ENCODE peak calls at places on chromosome 13, in nine cellular contexts. T is tibial nerve; A is CD4-positive, alpha-beta memory T cell; B is mesenchymal stem cell; G is AG04450; M is GM12878; Q is transverse colon; R is CD8-positive, alpha-beta T cell; J is A549. Y is an unnamed sample. For H3K9me3, the result is how much of the 10 kb centered on the place peaks cover.

GRCh38 chr13:79393564-79394249 is 12.3 kb downstream of the RBM26 start:
- DNase-seq in T (peak), A (peak), B (no peak), G (no peak), M (no peak), Q (peak), R (peak), J (no peak), Y (no peak)

GRCh38 chr13:75715598-75716523 is 79.7 kb downstream of the LMO7 start:
- DNase-seq in T (no peak), A (no peak), B (peak), G (no peak), M (peak), Q (no peak), R (no peak), J (no peak), Y (no peak)

GRCh38 chr13:46683879-46684278 is 113.1 kb downstream of the ESD start:
- DNase-seq in T (no peak), A (no peak), B (peak), G (no peak), M (no peak), Q (no peak), R (no peak), J (no peak), Y (no peak)

GRCh38 chr13:112791662-112792440 is 102.0 kb downstream of the ATP11A start:
- DNase-seq in T (no peak), A (no peak), B (no peak), G (no peak), M (no peak), Q (no peak), R (no peak), J (no peak), Y (no peak)

GRCh38 chr13:44389856-44390255 is 16.2 kb downstream of the SERP2 start:
- DNase-seq in T (no peak), A (no peak), B (no peak), G (no peak), M (no peak), Q (no peak), R (no peak), J (no peak), Y (no peak)

GRCh38 chr13:97387487-97388353 is 46.2 kb upstream of the RAP2A start:
- DNase-seq in T (no peak), A (no peak), B (no peak), G (no peak), M (no peak), Q (no peak), R (no peak), J (no peak), Y (no peak)

GRCh38 chr13:60001892-60002291 is 161.8 kb downstream of the DIAPH3 start:
- DNase-seq in T (no peak), A (no peak), B (no peak), G (no peak), M (no peak), Q (no peak), R (no peak), J (no peak), Y (no peak)

GRCh38 chr13:93450226-93450625 is 223.6 kb downstream of the GPC6 start:
- DNase-seq in T (no peak), A (no peak), B (peak), G (peak), M (no peak), Q (no peak), R (no peak), J (no peak), Y (no peak)

GRCh38 chr13:90427322-90428272 is 919.9 kb upstream of the MIR17HG start:
- DNase-seq in T (no peak), A (no peak), B (no peak), G (no peak), M (no peak), Q (no peak), R (no peak), J (no peak), Y (no peak)

GRCh38 chr13:33480561-33480960 is 195.0 kb upstream of the STARD13 start:
- DNase-seq in T (no peak), A (no peak), B (no peak), G (no peak), M (no peak), Q (no peak), R (no peak), J (no peak), Y (no peak)

GRCh38 chr13:61728468-61728867 is 312.8 kb upstream of the PCDH20 start:
- DNase-seq in T (no peak), A (no peak), B (peak), G (no peak), M (no peak), Q (no peak), R (no peak), J (no peak), Y (peak)

GRCh38 chr13:20702945-20703784 is at the start of gene IL17D:
- DNase-seq in T (no peak), A (peak), B (peak), G (no peak), M (no peak), Q (peak), R (peak), J (no peak), Y (no peak)

GRCh38 chr13:94342436-94343242 is 136.8 kb downstream of the DCT start:
- DNase-seq in T (no peak), A (no peak), B (peak), G (no peak), M (no peak), Q (no peak), R (no peak), J (no peak), Y (no peak)

GRCh38 chr13:49042476-49042875 is 66.8 kb downstream of the FNDC3A start:
- DNase-seq in T (no peak), A (no peak), B (no peak), G (no peak), M (no peak), Q (no peak), R (no peak), J (no peak), Y (no peak)

GRCh38 chr13:35768551-35768950 is 292.1 kb upstream of the MAB21L1 start:
- DNase-seq in T (no peak), A (no peak), B (peak), G (no peak), M (no peak), Q (no peak), R (no peak), J (no peak), Y (no peak)

DNA sequence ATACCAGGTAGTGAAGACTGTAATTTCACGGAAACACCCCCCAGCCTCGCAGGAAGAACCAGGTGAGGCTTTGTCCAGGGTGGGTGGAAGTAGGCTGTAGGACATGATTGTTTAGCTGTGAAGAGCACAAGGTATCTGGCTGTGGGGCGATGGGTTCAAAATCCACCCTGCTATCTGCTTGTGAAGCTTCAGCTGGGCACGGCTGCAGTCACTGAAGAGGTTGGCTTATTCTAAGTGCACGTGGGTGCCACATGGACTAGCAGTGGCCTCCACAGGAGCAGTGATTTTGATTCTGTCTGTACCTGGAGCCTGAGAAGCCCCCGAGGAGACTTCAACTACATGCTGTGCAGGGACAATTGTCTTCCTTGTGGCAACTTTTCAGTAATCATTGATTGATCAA is 254.1 kb downstream of the FGF9 start:
- DNase-seq in T (no peak), A (no peak), B (no peak), G (no peak), M (no peak), Q (no peak), R (no peak), J (no peak), Y (no peak)
- H3K9me3 ChIP-seq in T (under half), A (under half), B (under half), G (under half), M (under half), Q (under half), R (under half), J (under half), Y (under half)

GRCh38 chr13:106882222-106882621 is 314.3 kb upstream of the ARGLU1 start:
- DNase-seq in T (no peak), A (no peak), B (no peak), G (no peak), M (no peak), Q (no peak), R (no peak), J (no peak), Y (no peak)
- H3K27ac ChIP-seq in T (no peak), A (no peak), B (no peak), G (no peak), M (no peak), Q (no peak), R (no peak), J (no peak), Y (no peak)

GRCh38 chr13:114049026-114049425 is 75.2 kb upstream of the C13orf46 start:
- DNase-seq in T (no peak), A (peak), B (no peak), G (no peak), M (no peak), Q (peak), R (peak), J (no peak), Y (no peak)

GRCh38 chr13:114048463-114048862 is 74.6 kb upstream of the C13orf46 start:
- DNase-seq in T (no peak), A (no peak), B (no peak), G (no peak), M (no peak), Q (peak), R (no peak), J (no peak), Y (no peak)

GRCh38 chr13:114046447-114046846 is 72.6 kb upstream of the C13orf46 start:
- DNase-seq in T (no peak), A (no peak), B (no peak), G (no peak), M (no peak), Q (no peak), R (peak), J (no peak), Y (no peak)

GRCh38 chr13:114045113-114045735 is 71.3 kb upstream of the C13orf46 start:
- DNase-seq in T (no peak), A (no peak), B (no peak), G (no peak), M (no peak), Q (no peak), R (peak), J (no peak), Y (no peak)

DNA sequence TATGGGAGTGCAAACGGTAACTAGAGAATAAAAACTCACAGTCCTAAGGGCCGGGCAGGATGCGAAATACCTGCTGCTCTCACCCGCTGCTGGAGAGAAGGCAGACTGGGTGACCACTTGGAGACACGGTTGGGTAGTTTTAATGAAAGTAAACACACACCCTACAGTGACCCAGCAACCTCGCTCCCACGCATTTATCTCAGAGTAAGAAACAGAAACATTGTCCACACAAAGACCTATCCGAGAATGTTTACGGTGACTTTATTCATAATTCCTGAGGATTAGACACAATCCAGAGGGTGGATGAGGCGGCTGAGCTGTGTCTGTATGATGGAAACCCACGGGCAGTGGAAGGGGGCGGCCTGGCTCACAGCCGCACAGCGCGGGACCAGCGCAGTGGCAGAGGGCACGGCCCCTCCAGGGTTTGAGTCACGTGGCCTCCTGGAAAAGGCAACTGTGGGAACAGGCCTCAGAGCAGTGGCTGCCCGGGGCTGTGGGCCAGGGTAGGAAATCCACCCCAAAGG is 73.5 kb upstream of the C13orf46 start:
- DNase-seq in T (no peak), A (no peak), B (peak), G (no peak), M (peak), Q (peak), R (no peak), J (no peak), Y (no peak)
- H3K4me3 ChIP-seq in T (no peak), A (no peak), B (no peak), G (no peak), M (no peak), Q (no peak), R (no peak), J (no peak), Y (peak)

GRCh38 chr13:58406545-58406944 is 775.0 kb downstream of the PCDH17 start:
- DNase-seq in T (no peak), A (no peak), B (no peak), G (no peak), M (no peak), Q (no peak), R (no peak), J (no peak), Y (no peak)
- H3K9me3 ChIP-seq in T (under half), A (under half), B (under half), G (under half), M (under half), Q (under half), R (under half), J (under half), Y (under half)

GRCh38 chr13:42071667-42072419 is 23.4 kb downstream of the DGKH start:
- DNase-seq in T (no peak), A (peak), B (peak), G (no peak), M (no peak), Q (no peak), R (no peak), J (no peak), Y (no peak)
- H3K27ac ChIP-seq in T (no peak), A (no peak), B (no peak), G (no peak), M (no peak), Q (no peak), R (no peak), J (no peak), Y (no peak)

GRCh38 chr13:77894743-77895142 is 23.9 kb downstream of the EDNRB start:
- DNase-seq in T (no peak), A (no peak), B (no peak), G (no peak), M (no peak), Q (no peak), R (no peak), J (no peak), Y (no peak)

GRCh38 chr13:77902319-77902963 is 16.2 kb downstream of the EDNRB start:
- DNase-seq in T (no peak), A (no peak), B (no peak), G (no peak), M (no peak), Q (no peak), R (no peak), J (no peak), Y (no peak)

GRCh38 chr13:77896977-77897376 is 21.7 kb downstream of the EDNRB start:
- DNase-seq in T (no peak), A (no peak), B (no peak), G (no peak), M (no peak), Q (no peak), R (no peak), J (no peak), Y (no peak)

GRCh38 chr13:77896536-77896935 is 22.1 kb downstream of the EDNRB start:
- DNase-seq in T (peak), A (no peak), B (peak), G (no peak), M (no peak), Q (no peak), R (no peak), J (no peak), Y (no peak)

GRCh38 chr13:77898097-77898496 is 20.5 kb downstream of the EDNRB start:
- DNase-seq in T (no peak), A (no peak), B (peak), G (no peak), M (peak), Q (no peak), R (no peak), J (no peak), Y (no peak)
- H3K4me3 ChIP-seq in T (no peak), A (no peak), B (peak), G (no peak), M (no peak), Q (no peak), R (no peak), J (no peak), Y (no peak)

DNA sequence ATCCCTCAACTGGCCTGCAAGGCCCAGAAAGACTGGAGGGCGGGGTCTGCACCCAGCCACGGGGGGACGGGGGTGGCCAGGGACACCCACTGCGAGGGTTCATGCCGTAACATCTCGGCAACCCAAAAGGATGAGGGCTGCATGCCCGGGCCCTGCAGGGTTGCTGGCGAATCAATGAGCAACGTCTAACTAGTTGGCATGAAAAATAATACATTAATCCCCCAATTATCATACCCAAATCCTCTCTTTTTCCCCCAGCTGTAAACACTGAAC is 232.2 kb downstream of the TUBA3C start:
- DNase-seq in T (no peak), A (no peak), B (no peak), G (no peak), M (no peak), Q (no peak), R (no peak), J (no peak), Y (no peak)
- H3K9me3 ChIP-seq in T (under half), A (under half), B (under half), G (half or more), M (under half), Q (under half), R (under half), J (under half), Y (under half)

DNA sequence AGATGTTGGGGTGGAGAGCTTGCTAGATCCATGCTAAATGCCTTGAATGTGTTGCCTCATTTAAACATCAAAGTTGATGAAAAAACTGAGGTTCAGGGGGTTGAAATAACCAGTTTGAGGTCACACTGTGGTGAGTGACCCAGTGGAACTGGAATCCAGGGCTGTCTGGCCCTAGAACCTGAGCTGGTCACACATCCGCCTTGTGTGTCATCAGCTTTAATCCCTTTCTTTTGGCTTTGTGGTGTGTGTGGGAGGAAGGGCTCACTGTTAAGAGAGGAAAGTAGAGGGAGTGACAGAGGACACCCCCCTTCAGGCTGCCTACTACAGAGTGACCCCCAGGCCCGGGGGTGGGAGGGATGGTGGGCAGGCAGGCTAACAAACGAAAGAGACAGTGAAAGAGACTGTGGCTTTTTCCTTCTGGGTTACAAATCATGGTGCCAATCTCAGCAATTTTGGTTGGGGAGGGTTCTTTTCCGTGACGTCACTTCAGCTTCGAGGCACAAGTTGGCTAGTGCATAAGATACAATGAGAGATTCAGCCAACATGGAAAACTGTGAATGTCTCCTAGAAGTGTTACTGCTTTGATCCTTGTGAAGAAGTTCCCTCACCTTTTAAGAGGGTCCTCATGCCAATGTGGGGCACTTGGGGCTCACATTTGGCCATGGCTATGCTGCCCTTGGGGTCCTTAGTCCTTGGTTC is 164.9 kb downstream of the DLEU7 start:
- DNase-seq in T (no peak), A (no peak), B (peak), G (no peak), M (no peak), Q (no peak), R (no peak), J (no peak), Y (no peak)
- H3K27ac ChIP-seq in T (peak), A (no peak), B (no peak), G (no peak), M (no peak), Q (no peak), R (no peak), J (no peak), Y (no peak)